ENCODE peak calls at places on chromosome 7, in nine cellular contexts. X is tibial nerve, T is lower lobe of right lung, H is upper lobe of left lung, R is tibial artery, V is MM.1S, U is heart right ventricle, C is WERI-Rb-1, L is OCI-LY7. I is an unnamed sample.

GRCh38 chr7:129159539-129159938 is 15.0 kb downstream of the TSPAN33 start:
- DNase-seq in X (no peak), R (no peak), V (no peak), U (no peak), L (no peak), C (no peak), H (no peak), T (no peak), I (no peak)

GRCh38 chr7:139671967-139672366 is 105.8 kb downstream of the HIPK2 start:
- DNase-seq in X (no peak), R (no peak), V (no peak), U (no peak), H (no peak), L (no peak), T (no peak), C (no peak), I (no peak)

GRCh38 chr7:143372070-143372469 is 9.1 kb upstream of the ZYX start:
- DNase-seq in C (no peak), V (no peak), R (peak; percentile 81), U (peak; percentile 60), T (peak; percentile 73), L (peak; percentile 7), X (peak; percentile 49), H (peak; percentile 76), I (no peak)

GRCh38 chr7:116219288-116219687 is 8.9 kb downstream of the TES start:
- DNase-seq in C (no peak), U (no peak), L (no peak), T (no peak), X (no peak), H (no peak), R (no peak), V (no peak), I (no peak)

GRCh38 chr7:117962598-117962997 is 89.4 kb upstream of the CTTNBP2 start:
- DNase-seq in R (no peak), U (no peak), V (no peak), X (no peak), C (no peak), H (no peak), T (no peak), L (no peak), I (no peak)

GRCh38 chr7:2937701-2938513 is 93.8 kb upstream of the GNA12 start:
- DNase-seq in C (no peak), X (no peak), L (no peak), V (no peak), R (no peak), H (peak; percentile 16), U (no peak), T (peak; percentile 32), I (no peak)

GRCh38 chr7:157513682-157514081 is 176.9 kb downstream of the DNAJB6 start:
- DNase-seq in V (peak; percentile 35), H (no peak), U (no peak), R (no peak), L (no peak), C (no peak), X (no peak), T (no peak), I (no peak)

GRCh38 chr7:131895541-131896173 is 339.2 kb upstream of the PODXL start:
- DNase-seq in L (no peak), R (no peak), V (no peak), U (no peak), X (no peak), H (no peak), C (no peak), T (no peak), I (no peak)

GRCh38 chr7:129469930-129470329 is 32.4 kb upstream of the SMKR1 start:
- DNase-seq in C (no peak), L (no peak), X (no peak), U (no peak), H (no peak), R (no peak), T (no peak), V (no peak), I (no peak)

GRCh38 chr7:155213955-155214327 is 83.7 kb upstream of the INSIG1 start:
- DNase-seq in C (no peak), L (no peak), H (no peak), V (no peak), R (no peak), X (no peak), T (no peak), U (no peak), I (no peak)

GRCh38 chr7:24869572-24869971 is 110.4 kb downstream of the OSBPL3 start:
- DNase-seq in X (no peak), H (no peak), R (no peak), V (no peak), L (no peak), U (no peak), T (no peak), C (no peak), I (no peak)

GRCh38 chr7:100568176-100568935 is 5.3 kb downstream of the SAP25 start:
- DNase-seq in C (peak; percentile 41), V (no peak), R (no peak), T (no peak), U (no peak), L (no peak), X (no peak), H (no peak), I (peak; percentile 26)

GRCh38 chr7:86926732-86927131 is 132.7 kb downstream of the ELAPOR2 start:
- DNase-seq in H (no peak), V (peak; percentile 40), C (peak; percentile 36), X (no peak), L (peak; percentile 68), T (no peak), U (no peak), R (no peak), I (no peak)

GRCh38 chr7:23680417-23681405 is 712 bp downstream of the FAM221A start:
- DNase-seq in L (peak; percentile 27), V (no peak), R (peak; percentile 25), U (peak; percentile 66), X (peak; percentile 26), H (peak; percentile 81), C (no peak), T (peak; percentile 83), I (peak; percentile 54)

GRCh38 chr7:102918865-102919264 is 6.1 kb downstream of the LRRC17 start:
- DNase-seq in R (no peak), V (no peak), X (no peak), T (no peak), C (no peak), L (no peak), H (no peak), U (no peak), I (no peak)

GRCh38 chr7:50205011-50205410 is 99.5 kb upstream of the IKZF1 start:
- DNase-seq in U (no peak), L (no peak), H (no peak), V (no peak), R (no peak), X (no peak), T (no peak), C (no peak), I (no peak)

GRCh38 chr7:134443396-134444070 is 15.4 kb downstream of the AKR1B1 start:
- DNase-seq in X (no peak), L (no peak), H (no peak), V (no peak), R (no peak), C (no peak), T (no peak), U (no peak), I (no peak)
- H3K36me3 ChIP-seq in X (peaks cover 98% of the 10 kb centered on the region), L (peaks cover 87% of the 10 kb centered on the region), H (peaks cover 17% of the 10 kb centered on the region), V (peaks cover 29% of the 10 kb centered on the region), R (peaks cover 86% of the 10 kb centered on the region), C (peaks cover 82% of the 10 kb centered on the region), T (peaks cover 85% of the 10 kb centered on the region), U (peaks cover 12% of the 10 kb centered on the region), I (no peaks in the 10 kb centered on the region)

DNA sequence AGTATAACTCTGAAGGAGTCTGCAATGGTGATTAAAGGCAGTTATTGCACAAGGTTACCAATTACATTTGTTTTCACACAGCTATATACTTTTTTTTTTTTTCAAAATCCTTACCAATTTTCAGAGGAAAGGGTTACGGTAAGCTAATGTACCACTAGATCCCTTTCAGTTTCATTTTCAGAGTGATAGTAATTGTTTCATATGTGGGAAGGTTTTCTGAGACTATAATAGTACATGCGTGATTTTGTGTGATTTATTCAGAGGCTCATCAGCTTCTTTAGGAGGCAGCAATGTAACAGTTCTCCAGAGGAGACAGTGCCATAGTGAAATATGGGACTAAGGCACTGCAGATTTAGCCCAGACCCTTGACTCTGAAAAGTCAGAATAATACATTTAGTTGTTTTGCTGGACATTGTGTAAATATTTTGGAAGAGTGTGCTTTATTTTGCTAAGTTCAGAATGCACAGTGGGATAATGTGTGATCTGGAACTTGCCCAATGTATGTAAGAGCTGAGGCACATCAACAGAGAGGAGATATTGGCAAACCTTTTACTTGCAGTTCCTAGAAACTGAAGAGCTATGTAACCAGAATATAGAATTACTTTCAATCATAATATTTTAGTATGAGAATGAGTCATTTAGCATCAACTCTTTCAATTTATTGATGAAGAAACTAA is 207.5 kb upstream of the TEX47 start:
- DNase-seq in X (no peak), V (peak; percentile 78), U (no peak), T (no peak), R (no peak), C (no peak), H (no peak), L (no peak), I (no peak)
- H3K27ac ChIP-seq in X (no peak overlapping the region), V (peak overlapping the region; percentile 46), U (no peak overlapping the region), T (no peak overlapping the region), R (no peak overlapping the region), C (no peak overlapping the region), H (no peak overlapping the region), L (no peak overlapping the region), I (no peak overlapping the region)

DNA sequence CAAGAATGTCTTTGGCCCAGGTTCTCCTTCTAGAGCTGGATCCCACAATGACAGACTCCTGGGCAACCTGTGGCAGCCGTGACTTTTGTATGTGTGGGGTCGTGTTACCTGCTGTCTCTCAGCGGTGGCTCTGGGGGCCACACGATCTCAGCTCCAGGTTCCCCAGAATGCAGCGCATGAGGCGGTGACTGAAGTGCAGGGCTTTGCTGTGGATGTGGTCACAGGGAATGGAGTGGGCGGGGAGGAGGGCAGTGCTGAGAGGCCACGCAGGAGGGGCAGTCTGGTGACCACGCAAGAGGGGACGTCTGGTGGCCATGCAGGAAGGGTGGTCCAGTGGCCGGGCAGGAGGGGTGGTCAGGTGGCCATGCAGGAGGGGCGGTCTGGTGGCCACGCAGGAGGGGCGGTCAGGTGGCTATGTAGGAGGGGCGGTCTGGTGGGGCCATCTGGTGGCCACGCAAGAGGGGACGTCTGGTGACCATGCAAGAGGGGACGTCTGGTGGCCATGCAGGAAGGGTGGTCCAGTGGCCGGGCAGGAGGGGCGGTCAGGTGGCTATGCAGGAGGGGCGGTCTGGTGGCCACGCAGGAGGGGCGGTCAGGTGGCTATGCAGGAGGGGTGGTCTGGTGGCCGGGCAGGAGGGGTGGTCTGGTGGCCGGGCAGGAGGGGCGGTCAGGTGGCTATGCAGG is 112.7 kb downstream of the ACTR3B start:
- DNase-seq in R (no peak), L (no peak), C (no peak), U (no peak), T (no peak), H (no peak), V (no peak), X (no peak), I (no peak)
- TF ChIP-seq CTCF in R (no peak), L (no peak), C (no peak), U (no peak), T (no peak), H (no peak), V (no peak), X (no peak), I (no peak)

DNA sequence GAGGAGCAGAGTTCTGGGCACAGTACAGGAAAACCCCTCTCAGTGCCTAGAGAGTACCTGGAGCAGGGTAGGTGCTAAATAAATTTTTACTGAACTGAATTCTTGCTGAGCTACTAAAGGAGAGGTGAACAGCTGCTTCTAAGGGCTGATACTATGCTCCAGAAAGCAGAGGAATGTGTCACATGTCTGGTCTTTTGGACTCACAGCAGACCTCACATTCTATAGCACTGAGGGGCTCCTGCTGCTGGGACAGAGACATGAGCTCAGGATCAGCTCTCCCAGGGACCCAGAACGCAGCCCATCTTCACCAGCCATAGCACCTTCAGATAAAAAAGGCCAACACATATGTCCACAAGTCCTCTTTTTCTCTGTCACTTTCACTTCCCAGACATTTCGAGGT is 133.0 kb upstream of the KLF14 start:
- DNase-seq in X (no peak), V (no peak), T (no peak), L (no peak), U (no peak), R (no peak), C (no peak), H (no peak), I (no peak)
- H3K36me3 ChIP-seq in X (peaks cover 98% of the 10 kb centered on the region), V (no peaks in the 10 kb centered on the region), T (peaks cover 77% of the 10 kb centered on the region), L (peaks cover 23% of the 10 kb centered on the region), U (no peaks in the 10 kb centered on the region), R (peaks cover 77% of the 10 kb centered on the region), C (no peaks in the 10 kb centered on the region), H (peaks cover 3% of the 10 kb centered on the region), I (no peaks in the 10 kb centered on the region)